ENCODE peak calls at places on chromosomes 7 and 10, in six cellular contexts. D, G, K, M, L and B are unnamed samples.

GRCh38 chr7:23787272-23787671 is 77.3 kb downstream of the STK31 start:
- DNase-seq in D (no peak), G (no peak), K (no peak), M (no peak), L (no peak), B (no peak)

GRCh38 chr10:72242675-72243074 is 26.6 kb upstream of the ASCC1 start:
- DNase-seq in D (no peak), G (peak), K (peak), M (no peak), L (peak), B (no peak)

GRCh38 chr7:1843271-1843861 is 173.3 kb downstream of the ELFN1 start:
- DNase-seq in D (no peak), G (no peak), K (peak), M (no peak), L (no peak), B (peak)

GRCh38 chr7:1204460-1204859 is 28.2 kb upstream of the UNCX start:
- DNase-seq in D (no peak), G (no peak), K (no peak), M (no peak), L (no peak), B (no peak)

GRCh38 chr10:49484501-49485230 is 54.3 kb downstream of the ERCC6 start:
- DNase-seq in D (no peak), G (peak), K (no peak), M (no peak), L (no peak), B (peak)

GRCh38 chr10:74813371-74813770 is 13.0 kb upstream of the KAT6B start:
- DNase-seq in D (no peak), G (no peak), K (no peak), M (no peak), L (no peak), B (no peak)

GRCh38 chr10:86969421-86970041 is 1.2 kb downstream of the ADIRF start:
- DNase-seq in D (no peak), G (peak), K (no peak), M (no peak), L (no peak), B (peak)

GRCh38 chr10:58967551-58968418 is 208.7 kb upstream of the PHYHIPL start:
- DNase-seq in D (peak), G (no peak), K (no peak), M (no peak), L (no peak), B (peak)

GRCh38 chr7:43108255-43109011 is 4.0 kb upstream of the HECW1 start:
- DNase-seq in D (peak), G (peak), K (peak), M (peak), L (peak), B (peak)

GRCh38 chr10:113987805-113988204 is 55.9 kb upstream of the ADRB1 start:
- DNase-seq in D (no peak), G (peak), K (peak), M (no peak), L (peak), B (no peak)

GRCh38 chr7:31735991-31736982 is 49.3 kb downstream of the PPP1R17 start:
- DNase-seq in D (peak), G (peak), K (peak), M (no peak), L (peak), B (peak)

GRCh38 chr10:86954681-86955500 is 2.5 kb downstream of the MMRN2 start:
- DNase-seq in D (no peak), G (no peak), K (no peak), M (no peak), L (no peak), B (no peak)

GRCh38 chr10:34814228-34815173 is 595 bp downstream of the PARD3 start:
- DNase-seq in D (peak), G (peak), K (peak), M (no peak), L (no peak), B (no peak)

GRCh38 chr7:154177584-154177983 is 125.4 kb downstream of the DPP6 start:
- DNase-seq in D (no peak), G (no peak), K (no peak), M (no peak), L (no peak), B (no peak)